ENCODE peak calls at places on chromosome 19, in six cellular contexts. Q is esophagus muscularis mucosa, A is tibial artery, I is fibroblast of the aortic adventitia, G is HFF-Myc, R is GM12865. L is an unnamed sample.
A peak's percentile ranks its signal among the peaks of the same experiment; 100 is the strongest.

GRCh38 chr19:12603714-12604113 is 6.9 kb downstream of the ZNF490 start:
- DNase-seq in A (no peak), Q (no peak), R (peak; percentile 82), G (no peak), I (no peak), L (no peak)

GRCh38 chr19:6138066-6138465 is 2.6 kb downstream of the ACSBG2 start:
- DNase-seq in Q (no peak), A (no peak), G (no peak), I (no peak), R (peak; percentile 3), L (no peak)

GRCh38 chr19:18833849-18834643 is 2.3 kb downstream of the UPF1 start:
- DNase-seq in Q (no peak), R (no peak), I (no peak), A (no peak), G (no peak), L (no peak)

GRCh38 chr19:4496304-4496703 is 22.0 kb downstream of the PLIN4 start:
- DNase-seq in A (no peak), Q (no peak), R (no peak), I (no peak), G (no peak), L (no peak)

GRCh38 chr19:18464646-18465045 is 26.7 kb upstream of the ISYNA1 start:
- DNase-seq in I (peak; percentile 95), A (peak; percentile 95), Q (peak; percentile 96), R (no peak), G (no peak), L (peak; percentile 89)

GRCh38 chr19:54207908-54208783 is 7.5 kb downstream of the RPS9 start:
- DNase-seq in Q (peak; percentile 92), I (peak; percentile 88), R (peak; percentile 82), G (no peak), A (peak; percentile 81), L (peak; percentile 100)

GRCh38 chr19:23887642-23888041 is 27.0 kb upstream of the ZNF726 start:
- DNase-seq in G (no peak), R (no peak), A (no peak), Q (no peak), I (no peak), L (no peak)

GRCh38 chr19:38247734-38248268 is 8.4 kb downstream of the PPP1R14A start:
- DNase-seq in A (no peak), R (no peak), G (no peak), Q (no peak), I (peak; percentile 94), L (peak; percentile 92)

GRCh38 chr19:40690699-40691420 is 409 bp upstream of the NUMBL start:
- DNase-seq in A (peak; percentile 96), I (peak; percentile 88), R (peak; percentile 94), Q (peak; percentile 98), G (peak; percentile 85), L (peak; percentile 92)

GRCh38 chr19:30117636-30118145 is 175.7 kb downstream of the URI1 start:
- DNase-seq in R (no peak), G (no peak), A (no peak), I (no peak), Q (no peak), L (no peak)

GRCh38 chr19:33740811-33741396 is 55.8 kb upstream of the KCTD15 start:
- DNase-seq in G (peak; percentile 17), Q (no peak), A (no peak), R (peak; percentile 38), I (peak; percentile 39), L (peak; percentile 52)

GRCh38 chr19:940591-941291 is 14.9 kb downstream of the ARID3A start:
- DNase-seq in R (peak; percentile 50), A (peak; percentile 80), G (no peak), I (peak; percentile 83), Q (no peak), L (no peak)

GRCh38 chr19:6979341-6979740 is 41.9 kb downstream of the MBD3L2B start:
- DNase-seq in Q (no peak), G (no peak), A (no peak), R (no peak), I (no peak), L (no peak)

GRCh38 chr19:44447864-44448674 is at the start of gene ZNF229:
- DNase-seq in Q (peak; percentile 93), R (peak; percentile 33), I (peak; percentile 93), G (peak; percentile 88), A (peak; percentile 57), L (peak; percentile 96)

GRCh38 chr19:51771369-51771768 is 10.4 kb downstream of the FPR2 start:
- DNase-seq in R (no peak), I (no peak), A (no peak), Q (no peak), G (no peak), L (peak; percentile 34)

GRCh38 chr19:19474950-19475781 is 40.2 kb downstream of the TSSK6 start:
- DNase-seq in R (no peak), Q (no peak), I (no peak), G (no peak), A (no peak), L (no peak)

GRCh38 chr19:29429581-29429980 is 96.2 kb upstream of the VSTM2B start:
- DNase-seq in G (no peak), R (no peak), I (no peak), Q (no peak), A (no peak), L (no peak)

GRCh38 chr19:58150328-58150921 is at the start of gene ZNF329:
- DNase-seq in G (peak; percentile 40), I (peak; percentile 79), Q (peak; percentile 95), A (peak; percentile 75), R (peak; percentile 93), L (peak; percentile 85)

GRCh38 chr19:49333426-49334288 is 1.5 kb upstream of the CD37 start:
- DNase-seq in G (no peak), I (no peak), Q (no peak), A (no peak), R (peak; percentile 93), L (no peak)

DNA sequence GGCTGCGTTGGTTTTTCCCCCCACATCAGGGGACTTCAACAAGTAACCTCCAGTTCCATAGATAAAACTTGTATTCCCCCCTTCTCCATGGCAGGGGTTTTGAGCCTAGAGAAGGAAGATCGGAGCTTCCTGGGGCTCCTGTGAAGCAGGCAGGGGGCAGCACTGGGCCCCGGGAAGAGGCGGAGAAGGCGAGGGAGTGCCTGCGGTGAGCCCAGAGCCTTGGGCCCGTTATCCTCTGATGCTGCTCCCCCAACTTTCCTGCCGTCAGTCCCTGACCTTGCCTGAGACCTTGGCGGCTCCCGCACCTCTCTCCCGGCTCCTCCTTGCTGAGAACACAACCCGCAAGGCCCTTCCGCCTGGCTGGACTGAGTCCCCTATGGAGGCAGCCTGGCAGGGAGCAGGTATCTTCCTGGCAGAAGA is 2.5 kb downstream of the LIPE start:
- DNase-seq in G (no peak), I (no peak), R (no peak), A (no peak), Q (no peak), L (no peak)
- TF ChIP-seq CTCF in G (peak; percentile 8), I (no peak), R (no peak), A (no peak), Q (no peak), L (peak; percentile 8)

GRCh38 chr19:45643024-45643926 is 4.1 kb upstream of the EML2 start:
- DNase-seq in R (peak; percentile 96), G (no peak), Q (peak; percentile 97), A (peak; percentile 77), I (peak; percentile 79), L (peak; percentile 82)
- H3K4me3 ChIP-seq in R (peak overlapping the region; percentile 77), G (no peak overlapping the region), Q (no peak overlapping the region), A (no peak overlapping the region), I (no peak overlapping the region), L (peak overlapping the region; percentile 37)

DNA sequence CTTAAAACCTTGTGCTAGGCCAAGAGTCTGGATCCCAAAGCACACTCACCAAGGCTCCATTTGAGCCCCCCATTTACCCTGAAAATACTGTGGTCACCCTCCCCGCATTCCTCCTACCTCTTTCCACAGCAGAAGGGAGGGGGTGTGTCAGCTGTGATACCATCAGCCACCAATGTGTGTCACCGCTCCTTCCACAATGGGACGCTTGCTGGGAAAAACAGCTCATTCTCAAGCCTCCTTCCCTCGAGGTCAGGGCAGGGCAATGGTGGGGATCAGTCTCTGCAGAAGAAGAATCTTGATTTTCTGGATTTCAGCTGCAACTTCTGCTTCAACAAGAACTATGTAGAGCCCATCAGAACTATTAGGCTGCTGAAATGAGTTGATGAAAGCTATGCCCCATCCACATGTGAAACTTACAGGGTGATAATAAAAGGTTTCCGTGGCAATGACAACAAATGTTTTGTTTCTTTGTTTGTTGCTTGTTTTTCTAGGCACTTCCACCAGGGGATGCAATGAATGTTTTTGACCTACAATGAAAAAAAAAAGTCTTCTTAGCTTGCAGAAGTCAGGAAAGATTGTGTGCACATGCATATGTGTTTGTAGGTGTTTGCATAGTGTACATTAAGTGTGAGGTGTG is 26.4 kb upstream of the ZNF507 start:
- DNase-seq in A (no peak), I (no peak), Q (peak; percentile 90), G (no peak), R (no peak), L (peak; percentile 13)
- TF ChIP-seq CTCF in A (no peak), I (no peak), Q (no peak), G (no peak), R (peak; percentile 3), L (peak; percentile 16)

GRCh38 chr19:11478167-11479089 is 2.4 kb downstream of the ELAVL3 start:
- DNase-seq in R (no peak), G (no peak), Q (no peak), I (no peak), A (no peak), L (no peak)
- H3K4me3 ChIP-seq in R (no peak overlapping the region), G (no peak overlapping the region), Q (no peak overlapping the region), I (no peak overlapping the region), A (no peak overlapping the region), L (no peak overlapping the region)

DNA sequence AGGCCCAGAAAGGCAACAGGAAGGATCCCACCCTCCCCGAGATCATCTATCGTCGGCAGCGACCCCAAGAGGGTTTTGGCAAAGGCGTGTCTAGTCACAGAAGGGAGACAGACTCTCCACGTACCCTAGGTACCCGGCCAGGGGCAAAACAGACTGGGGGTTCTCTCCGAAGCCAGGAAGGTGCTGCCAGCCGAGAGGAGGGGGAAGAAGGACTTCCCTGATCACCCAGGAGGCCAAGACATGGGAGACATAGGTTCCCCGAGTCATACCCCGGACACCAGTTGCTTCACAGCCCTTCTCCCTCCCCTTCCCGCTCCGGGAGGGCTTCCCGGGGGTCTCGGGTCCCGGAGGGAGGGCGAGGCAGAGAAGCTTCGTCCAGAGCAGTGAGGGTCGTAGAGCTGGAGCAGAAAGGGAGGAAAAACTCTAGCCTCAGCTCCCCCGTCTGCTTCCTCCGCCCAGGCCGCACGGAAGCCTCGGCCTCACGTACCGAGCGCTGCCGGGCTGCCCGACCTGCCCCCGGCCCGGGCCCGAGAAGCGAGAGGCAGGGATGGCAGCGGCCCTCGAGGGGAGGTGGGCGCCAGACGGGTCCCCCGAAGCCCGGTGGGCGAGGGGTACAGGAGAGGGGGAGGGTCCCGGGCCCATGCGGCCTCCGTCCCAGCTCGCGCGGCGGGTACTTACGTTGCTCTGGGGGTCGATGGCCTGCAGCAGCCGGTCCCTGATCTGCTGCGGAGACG is 643 bp downstream of the MED26 start:
- DNase-seq in Q (no peak), I (no peak), A (no peak), R (no peak), G (no peak), L (no peak)
- TF ChIP-seq CTCF in Q (no peak), I (no peak), A (no peak), R (no peak), G (no peak), L (no peak)